ENCODE peak calls at places on chromosomes 2 and 18, in ten cellular contexts. V is CD8-positive, alpha-beta T cell; X is SJSA1; Y is cardiac muscle cell; S is upper lobe of right lung; N is neural progenitor cell; T is H9; J is heart left ventricle; H is astrocyte; F is tibial artery. G is an unnamed sample. For H3K4me1, the result is how much of the 10 kb centered on the place peaks cover.

GRCh38 chr2:70498054-70498453 is 55.6 kb downstream of the TGFA start:
- DNase-seq in V (no peak), X (no peak), Y (no peak), S (no peak), N (peak), T (no peak), J (no peak), H (no peak), F (no peak), G (no peak)

GRCh38 chr18:9137168-9138066 is 836 bp downstream of the ANKRD12 start:
- DNase-seq in V (peak), X (peak), Y (peak), S (peak), N (peak), T (no peak), J (peak), H (peak), F (peak), G (no peak)

GRCh38 chr2:224126001-224126400 is 86.9 kb upstream of the SERPINE2 start:
- DNase-seq in V (no peak), X (no peak), Y (no peak), S (no peak), N (no peak), T (peak), J (peak), H (no peak), F (no peak), G (no peak)

GRCh38 chr2:64143154-64144056 is 815 bp downstream of the PELI1 start:
- DNase-seq in V (peak), X (peak), Y (peak), S (peak), N (peak), T (peak), J (no peak), H (peak), F (no peak), G (no peak)

GRCh38 chr2:120868366-120868765 is 132.7 kb downstream of the GLI2 start:
- DNase-seq in V (no peak), X (no peak), Y (no peak), S (no peak), N (no peak), T (no peak), J (peak), H (no peak), F (no peak), G (no peak)

GRCh38 chr2:98833172-98833916 is 102.4 kb upstream of the MGAT4A start:
- DNase-seq in V (no peak), X (no peak), Y (no peak), S (no peak), N (no peak), T (no peak), J (peak), H (no peak), F (no peak), G (no peak)

GRCh38 chr2:97730245-97730644 is 16.9 kb downstream of the ZAP70 start:
- DNase-seq in V (no peak), X (no peak), Y (no peak), S (peak), N (no peak), T (no peak), J (peak), H (no peak), F (no peak), G (no peak)

GRCh38 chr2:120919771-120920437 is 184.2 kb downstream of the GLI2 start:
- DNase-seq in V (no peak), X (peak), Y (no peak), S (no peak), N (no peak), T (no peak), J (peak), H (peak), F (peak), G (no peak)

GRCh38 chr2:236360486-236360885 is 96.3 kb upstream of the ASB18 start:
- DNase-seq in V (no peak), X (no peak), Y (no peak), S (no peak), N (no peak), T (peak), J (no peak), H (peak), F (no peak), G (no peak)

GRCh38 chr2:101018934-101019333 is 16.8 kb downstream of the RPL31 start:
- DNase-seq in V (no peak), X (no peak), Y (peak), S (no peak), N (no peak), T (no peak), J (no peak), H (no peak), F (no peak), G (no peak)

GRCh38 chr2:199207011-199207410 is 250.7 kb downstream of the SATB2 start:
- DNase-seq in V (no peak), X (no peak), Y (no peak), S (no peak), N (no peak), T (no peak), J (no peak), H (no peak), F (no peak), G (no peak)

GRCh38 chr2:96353032-96353561 is 17.5 kb downstream of the NCAPH start:
- DNase-seq in V (no peak), X (no peak), Y (no peak), S (no peak), N (no peak), T (no peak), J (peak), H (no peak), F (peak), G (no peak)

GRCh38 chr18:32289480-32290075 is 99.7 kb downstream of the MEP1B start:
- DNase-seq in V (peak), X (peak), Y (peak), S (no peak), N (peak), T (peak), J (no peak), H (peak), F (no peak), G (peak)

GRCh38 chr2:44004735-44005602 is 9.2 kb upstream of the LRPPRC start:
- DNase-seq in V (no peak), X (no peak), Y (no peak), S (no peak), N (no peak), T (no peak), J (no peak), H (no peak), F (no peak), G (no peak)

GRCh38 chr2:113342650-113343049 is 63.9 kb upstream of the PAX8 start:
- DNase-seq in V (peak), X (no peak), Y (no peak), S (no peak), N (no peak), T (no peak), J (no peak), H (no peak), F (peak), G (no peak)

GRCh38 chr2:225765845-225766244 is 366.3 kb downstream of the NYAP2 start:
- DNase-seq in V (no peak), X (no peak), Y (no peak), S (no peak), N (no peak), T (no peak), J (no peak), H (no peak), F (no peak), G (no peak)

GRCh38 chr18:31232779-31233424 is 70.2 kb upstream of the DSC1 start:
- DNase-seq in V (no peak), X (no peak), Y (no peak), S (no peak), N (no peak), T (no peak), J (no peak), H (no peak), F (no peak), G (no peak)

GRCh38 chr2:120831106-120831505 is 95.4 kb downstream of the GLI2 start:
- DNase-seq in V (no peak), X (no peak), Y (no peak), S (peak), N (no peak), T (no peak), J (peak), H (no peak), F (peak), G (no peak)

GRCh38 chr18:3932285-3932684 is 482.3 kb downstream of the TGIF1 start:
- DNase-seq in V (no peak), X (no peak), Y (no peak), S (no peak), N (no peak), T (no peak), J (no peak), H (no peak), F (no peak), G (no peak)

GRCh38 chr18:3710712-3711269 is 260.8 kb downstream of the TGIF1 start:
- DNase-seq in V (no peak), X (no peak), Y (no peak), S (peak), N (no peak), T (no peak), J (no peak), H (no peak), F (peak), G (no peak)

GRCh38 chr2:201656740-201657139 is 13.4 kb upstream of the TMEM237 start:
- DNase-seq in V (no peak), X (no peak), Y (no peak), S (no peak), N (no peak), T (no peak), J (no peak), H (no peak), F (no peak), G (no peak)

GRCh38 chr2:202950592-202950991 is 38.5 kb downstream of the CARF start:
- DNase-seq in V (no peak), X (no peak), Y (peak), S (no peak), N (no peak), T (no peak), J (no peak), H (no peak), F (no peak), G (no peak)

GRCh38 chr2:182015334-182016109 is 29.9 kb downstream of the PPP1R1C start:
- DNase-seq in V (no peak), X (no peak), Y (no peak), S (no peak), N (no peak), T (no peak), J (no peak), H (peak), F (no peak), G (no peak)

GRCh38 chr2:26942543-26943295 is 27.7 kb upstream of the MAPRE3 start:
- DNase-seq in V (peak), X (peak), Y (peak), S (peak), N (peak), T (peak), J (peak), H (peak), F (no peak), G (peak)

GRCh38 chr2:111667542-111668273 is 216.3 kb downstream of the ANAPC1 start:
- DNase-seq in V (no peak), X (peak), Y (peak), S (no peak), N (no peak), T (no peak), J (no peak), H (peak), F (no peak), G (peak)

GRCh38 chr2:3461781-3462492 is 57.4 kb downstream of the ADI1 start:
- DNase-seq in V (no peak), X (peak), Y (peak), S (no peak), N (peak), T (no peak), J (no peak), H (peak), F (peak), G (peak)

GRCh38 chr2:23492941-23493340 is 108.0 kb downstream of the KLHL29 start:
- DNase-seq in V (no peak), X (no peak), Y (no peak), S (no peak), N (no peak), T (no peak), J (no peak), H (no peak), F (no peak), G (no peak)

GRCh38 chr18:25075793-25076192 is 276.2 kb downstream of the ZNF521 start:
- DNase-seq in V (no peak), X (no peak), Y (no peak), S (no peak), N (no peak), T (no peak), J (no peak), H (peak), F (no peak), G (no peak)

GRCh38 chr2:28030600-28030999 is 140.1 kb downstream of the BABAM2 start:
- DNase-seq in V (no peak), X (no peak), Y (no peak), S (no peak), N (no peak), T (no peak), J (no peak), H (no peak), F (peak), G (no peak)

GRCh38 chr2:172052000-172052983 is 33.0 kb upstream of the DLX1 start:
- DNase-seq in V (no peak), X (no peak), Y (no peak), S (no peak), N (no peak), T (no peak), J (no peak), H (peak), F (no peak), G (no peak)

GRCh38 chr2:100260712-100261620 is 61.3 kb downstream of the LONRF2 start:
- DNase-seq in V (no peak), X (peak), Y (peak), S (no peak), N (peak), T (peak), J (peak), H (peak), F (peak), G (peak)

GRCh38 chr2:12284487-12284886 is 432.2 kb upstream of the TRIB2 start:
- DNase-seq in V (no peak), X (no peak), Y (no peak), S (no peak), N (no peak), T (no peak), J (no peak), H (peak), F (no peak), G (no peak)
- H3K4me1 ChIP-seq in V (under half), X (under half), Y (under half), S (under half), N (under half), T (under half), J (under half), H (under half), F (under half), G (under half)

GRCh38 chr2:62133320-62133823 is 62.5 kb upstream of the B3GNT2 start:
- DNase-seq in V (no peak), X (no peak), Y (no peak), S (no peak), N (no peak), T (no peak), J (no peak), H (no peak), F (no peak), G (no peak)
- H3K4me1 ChIP-seq in V (under half), X (under half), Y (under half), S (under half), N (under half), T (under half), J (under half), H (under half), F (under half), G (under half)

GRCh38 chr2:147501973-147502372 is 342.9 kb upstream of the ACVR2A start:
- DNase-seq in V (no peak), X (no peak), Y (no peak), S (no peak), N (no peak), T (no peak), J (no peak), H (no peak), F (no peak), G (no peak)
- H3K4me1 ChIP-seq in V (under half), X (under half), Y (under half), S (under half), N (under half), T (under half), J (under half), H (under half), F (under half), G (under half)

DNA sequence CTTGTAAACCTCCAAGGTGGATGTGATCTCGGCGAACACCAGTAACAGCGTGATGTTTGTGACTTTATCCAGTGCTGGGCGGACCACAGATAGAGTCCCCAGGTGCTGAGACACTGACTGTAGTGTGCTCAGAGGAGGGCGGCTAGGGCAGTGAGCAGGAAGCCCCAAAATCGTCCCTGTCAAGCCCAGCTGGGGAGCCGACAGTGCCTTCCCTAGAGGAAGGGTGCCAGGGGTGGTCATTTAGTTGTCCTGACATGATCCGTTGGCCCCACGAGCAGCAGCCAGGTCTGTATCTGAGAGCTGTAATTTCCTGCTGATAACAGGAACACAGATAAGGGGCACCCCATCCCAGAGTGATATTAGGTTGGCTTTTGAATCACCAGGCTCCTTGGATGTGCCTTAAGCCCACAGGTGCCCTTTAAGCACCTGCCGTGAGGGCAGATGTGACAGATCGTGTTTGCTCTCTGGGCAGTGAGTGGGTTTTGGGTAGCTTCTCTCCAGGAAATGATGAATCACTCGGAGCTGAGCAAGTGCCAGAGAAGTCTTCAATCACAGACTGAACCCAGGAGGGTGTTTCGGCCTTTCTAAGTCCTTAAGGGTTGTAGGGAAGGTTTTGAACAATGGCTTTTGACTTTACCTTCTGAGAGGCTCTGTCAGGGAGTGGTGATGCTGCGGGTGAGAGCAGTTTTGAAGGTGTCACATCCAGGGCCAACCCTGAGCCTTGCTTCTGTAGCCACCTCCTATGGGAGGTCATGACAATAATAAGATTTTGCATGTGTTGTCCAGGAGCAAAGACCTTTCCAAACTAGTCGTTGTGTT is 7.7 kb downstream of the LPIN1 start:
- DNase-seq in V (peak), X (peak), Y (no peak), S (no peak), N (no peak), T (no peak), J (peak), H (peak), F (no peak), G (no peak)
- H3K4me1 ChIP-seq in V (half or more), X (under half), Y (half or more), S (under half), N (under half), T (under half), J (under half), H (under half), F (under half), G (half or more)

GRCh38 chr2:68768461-68768860 is 33.9 kb downstream of the ARHGAP25 start:
- DNase-seq in V (no peak), X (no peak), Y (no peak), S (no peak), N (no peak), T (no peak), J (no peak), H (no peak), F (no peak), G (no peak)
- H3K4me1 ChIP-seq in V (half or more), X (half or more), Y (under half), S (half or more), N (under half), T (under half), J (under half), H (under half), F (under half), G (under half)

GRCh38 chr2:105782123-105782522 is 37.4 kb downstream of the NCK2 start:
- DNase-seq in V (no peak), X (no peak), Y (no peak), S (no peak), N (no peak), T (no peak), J (no peak), H (no peak), F (no peak), G (no peak)
- H3K4me1 ChIP-seq in V (half or more), X (under half), Y (under half), S (under half), N (under half), T (under half), J (under half), H (under half), F (under half), G (under half)

DNA sequence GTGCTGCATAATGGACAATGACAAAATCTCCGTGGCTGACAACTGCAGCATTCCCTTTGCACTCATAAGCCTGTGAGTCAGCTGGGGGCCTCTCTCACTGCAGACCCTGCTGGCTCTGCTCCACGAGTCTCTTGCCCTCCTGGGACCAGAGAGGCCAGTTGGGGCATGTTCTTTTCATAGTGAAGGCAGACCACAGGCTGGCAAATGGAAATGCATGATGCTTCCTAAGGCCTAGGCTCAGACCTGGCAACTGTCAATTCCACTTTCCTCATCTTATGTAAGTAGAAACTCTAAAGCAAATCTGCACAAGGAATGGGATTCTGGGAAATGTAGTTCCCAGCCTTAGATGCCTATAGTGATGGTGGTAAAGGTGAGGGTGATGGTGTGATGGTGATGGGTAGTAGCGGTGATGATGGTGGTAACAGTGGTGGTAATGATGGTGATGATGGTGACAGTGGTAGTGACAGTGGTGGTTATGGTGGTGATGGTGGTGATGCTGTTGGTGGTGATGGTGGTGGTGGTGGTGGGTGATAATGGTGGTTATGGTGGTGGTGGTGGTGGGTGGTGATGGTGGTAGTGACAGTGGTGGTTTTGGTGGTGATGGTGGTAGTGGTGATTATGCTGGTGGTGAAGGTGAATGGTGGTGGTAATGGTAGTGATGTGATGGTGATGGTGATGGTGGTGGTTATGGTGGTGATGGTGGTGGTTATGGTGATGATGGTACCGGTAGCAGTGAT is 185.8 kb upstream of the ARL4C start:
- DNase-seq in V (no peak), X (peak), Y (no peak), S (no peak), N (no peak), T (no peak), J (no peak), H (peak), F (no peak), G (no peak)
- H3K4me1 ChIP-seq in V (under half), X (half or more), Y (under half), S (under half), N (half or more), T (under half), J (under half), H (under half), F (under half), G (under half)

DNA sequence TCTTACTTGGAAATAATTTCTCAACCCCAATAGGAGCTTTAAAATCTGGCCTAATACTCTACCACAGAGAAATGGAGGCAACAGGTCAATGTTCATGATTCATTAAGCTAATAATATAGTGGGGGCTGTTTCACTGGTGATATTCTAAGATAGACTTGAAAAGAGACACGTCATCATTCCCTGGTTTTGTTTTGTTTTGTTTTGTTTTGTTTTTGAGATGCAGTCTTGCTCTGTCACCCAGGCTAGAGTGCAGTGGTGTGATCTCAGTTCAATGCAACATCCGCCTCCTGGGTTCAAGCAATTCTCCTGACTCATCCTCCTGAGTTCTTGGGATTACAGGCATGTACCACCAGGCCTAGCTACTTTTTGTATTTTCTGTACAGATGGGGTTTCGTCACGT is 37.5 kb upstream of the SOS1 start:
- DNase-seq in V (no peak), X (peak), Y (no peak), S (no peak), N (no peak), T (no peak), J (no peak), H (no peak), F (no peak), G (no peak)
- H3K4me1 ChIP-seq in V (under half), X (under half), Y (under half), S (under half), N (under half), T (under half), J (under half), H (under half), F (under half), G (under half)

DNA sequence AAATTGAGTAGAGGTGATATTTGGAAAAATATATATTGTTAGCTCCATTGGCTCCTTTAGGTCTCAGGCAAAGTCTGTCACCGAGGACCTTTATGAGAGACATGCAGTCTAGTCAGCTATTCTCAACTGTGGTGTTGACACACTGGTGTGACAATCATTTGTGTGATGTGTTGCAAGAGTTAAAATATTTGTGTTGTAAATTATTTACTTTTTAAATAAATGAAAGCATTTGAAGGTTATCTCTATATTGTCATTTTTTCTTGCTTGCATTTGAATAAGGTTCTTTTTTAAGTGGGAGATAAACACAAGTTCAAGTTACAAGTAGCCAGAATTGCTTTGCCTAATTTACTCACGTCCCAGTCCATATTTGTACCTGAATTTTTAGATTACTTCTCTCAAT is 4.3 kb downstream of the REL start:
- DNase-seq in V (no peak), X (no peak), Y (no peak), S (no peak), N (no peak), T (no peak), J (no peak), H (no peak), F (no peak), G (no peak)
- H3K4me1 ChIP-seq in V (under half), X (under half), Y (under half), S (under half), N (under half), T (under half), J (under half), H (under half), F (under half), G (under half)